ENCODE peak calls at places on chromosome 13, in six cellular contexts. One of them, this sample, is unnamed.

GRCh38 chr13:62524061-62524460 is 1108.4 kb upstream of the PCDH20 start:
- DNase-seq in iPS-NIHi11: no peak
- DNase-seq in stimulated activated CD4-positive, alpha-beta T cell treated with anti-CD3 and anti-CD28 coated beads, Interleukin-15, amount 100 ng/mL, for 1 hour: no peak
- DNase-seq in kidney glomerular epithelial cell: no peak
- DNase-seq in NCI-H1694 treated with DMSO at 0.1 percent for 48 hours: no peak
- DNase-seq in fibroblast of gingiva: no peak
- DNase-seq in this sample: no peak

GRCh38 chr13:26310470-26310869 is 56.5 kb downstream of the CDK8 start:
- DNase-seq in iPS-NIHi11: no peak
- DNase-seq in stimulated activated CD4-positive, alpha-beta T cell treated with anti-CD3 and anti-CD28 coated beads, Interleukin-15, amount 100 ng/mL, for 1 hour: no peak
- DNase-seq in kidney glomerular epithelial cell: no peak
- DNase-seq in NCI-H1694 treated with DMSO at 0.1 percent for 48 hours: no peak
- DNase-seq in fibroblast of gingiva: no peak
- DNase-seq in this sample: no peak

GRCh38 chr13:98405690-98406344 is 171.1 kb downstream of the STK24 start:
- DNase-seq in iPS-NIHi11: no peak
- DNase-seq in stimulated activated CD4-positive, alpha-beta T cell treated with anti-CD3 and anti-CD28 coated beads, Interleukin-15, amount 100 ng/mL, for 1 hour: no peak
- DNase-seq in kidney glomerular epithelial cell: no peak
- DNase-seq in NCI-H1694 treated with DMSO at 0.1 percent for 48 hours: no peak
- DNase-seq in fibroblast of gingiva: no peak
- DNase-seq in this sample: no peak

GRCh38 chr13:43749503-43749902 is 37.3 kb downstream of the ENOX1 start:
- DNase-seq in iPS-NIHi11: no peak
- DNase-seq in stimulated activated CD4-positive, alpha-beta T cell treated with anti-CD3 and anti-CD28 coated beads, Interleukin-15, amount 100 ng/mL, for 1 hour: no peak
- DNase-seq in kidney glomerular epithelial cell: no peak
- DNase-seq in NCI-H1694 treated with DMSO at 0.1 percent for 48 hours: no peak
- DNase-seq in fibroblast of gingiva: no peak
- DNase-seq in this sample: no peak

GRCh38 chr13:48116808-48117207 is 21.9 kb upstream of the MED4 start:
- DNase-seq in iPS-NIHi11: no peak
- DNase-seq in stimulated activated CD4-positive, alpha-beta T cell treated with anti-CD3 and anti-CD28 coated beads, Interleukin-15, amount 100 ng/mL, for 1 hour: no peak
- DNase-seq in kidney glomerular epithelial cell: no peak
- DNase-seq in NCI-H1694 treated with DMSO at 0.1 percent for 48 hours: no peak
- DNase-seq in fibroblast of gingiva: no peak
- DNase-seq in this sample: no peak

GRCh38 chr13:108033800-108034707 is 181.3 kb downstream of the LIG4 start:
- DNase-seq in iPS-NIHi11: no peak
- DNase-seq in stimulated activated CD4-positive, alpha-beta T cell treated with anti-CD3 and anti-CD28 coated beads, Interleukin-15, amount 100 ng/mL, for 1 hour: no peak
- DNase-seq in kidney glomerular epithelial cell: peak; percentile 39
- DNase-seq in NCI-H1694 treated with DMSO at 0.1 percent for 48 hours: no peak
- DNase-seq in fibroblast of gingiva: no peak
- DNase-seq in this sample: no peak

GRCh38 chr13:54261856-54262255 is 1233.2 kb downstream of the OLFM4 start:
- DNase-seq in iPS-NIHi11: no peak
- DNase-seq in stimulated activated CD4-positive, alpha-beta T cell treated with anti-CD3 and anti-CD28 coated beads, Interleukin-15, amount 100 ng/mL, for 1 hour: no peak
- DNase-seq in kidney glomerular epithelial cell: no peak
- DNase-seq in NCI-H1694 treated with DMSO at 0.1 percent for 48 hours: no peak
- DNase-seq in fibroblast of gingiva: no peak
- DNase-seq in this sample: no peak

GRCh38 chr13:32164622-32165268 is 133.2 kb downstream of the FRY start:
- DNase-seq in iPS-NIHi11: peak; percentile 75
- DNase-seq in stimulated activated CD4-positive, alpha-beta T cell treated with anti-CD3 and anti-CD28 coated beads, Interleukin-15, amount 100 ng/mL, for 1 hour: no peak
- DNase-seq in kidney glomerular epithelial cell: peak; percentile 71
- DNase-seq in NCI-H1694 treated with DMSO at 0.1 percent for 48 hours: peak; percentile 78
- DNase-seq in fibroblast of gingiva: peak; percentile 31
- DNase-seq in this sample: no peak

GRCh38 chr13:37617162-37617561 is 18.6 kb upstream of the POSTN start:
- DNase-seq in iPS-NIHi11: peak; percentile 10
- DNase-seq in stimulated activated CD4-positive, alpha-beta T cell treated with anti-CD3 and anti-CD28 coated beads, Interleukin-15, amount 100 ng/mL, for 1 hour: no peak
- DNase-seq in kidney glomerular epithelial cell: peak; percentile 91
- DNase-seq in NCI-H1694 treated with DMSO at 0.1 percent for 48 hours: no peak
- DNase-seq in fibroblast of gingiva: peak; percentile 69
- DNase-seq in this sample: no peak

GRCh38 chr13:24086642-24087041 is 73.9 kb upstream of the SPATA13 start:
- DNase-seq in iPS-NIHi11: no peak
- DNase-seq in stimulated activated CD4-positive, alpha-beta T cell treated with anti-CD3 and anti-CD28 coated beads, Interleukin-15, amount 100 ng/mL, for 1 hour: no peak
- DNase-seq in kidney glomerular epithelial cell: no peak
- DNase-seq in NCI-H1694 treated with DMSO at 0.1 percent for 48 hours: no peak
- DNase-seq in fibroblast of gingiva: no peak
- DNase-seq in this sample: no peak

GRCh38 chr13:25319781-25320180 is 18.4 kb downstream of the NUP58 start:
- DNase-seq in iPS-NIHi11: no peak
- DNase-seq in stimulated activated CD4-positive, alpha-beta T cell treated with anti-CD3 and anti-CD28 coated beads, Interleukin-15, amount 100 ng/mL, for 1 hour: no peak
- DNase-seq in kidney glomerular epithelial cell: no peak
- DNase-seq in NCI-H1694 treated with DMSO at 0.1 percent for 48 hours: no peak
- DNase-seq in fibroblast of gingiva: peak; percentile 43
- DNase-seq in this sample: no peak

GRCh38 chr13:102591988-102592781 is 4.6 kb upstream of the TPP2 start:
- DNase-seq in iPS-NIHi11: peak; percentile 54
- DNase-seq in stimulated activated CD4-positive, alpha-beta T cell treated with anti-CD3 and anti-CD28 coated beads, Interleukin-15, amount 100 ng/mL, for 1 hour: peak; percentile 48
- DNase-seq in kidney glomerular epithelial cell: peak; percentile 10
- DNase-seq in NCI-H1694 treated with DMSO at 0.1 percent for 48 hours: peak; percentile 94
- DNase-seq in fibroblast of gingiva: peak; percentile 76
- DNase-seq in this sample: peak; percentile 87

GRCh38 chr13:66665991-66666390 is 564.1 kb downstream of the PCDH9 start:
- DNase-seq in iPS-NIHi11: peak; percentile 48
- DNase-seq in stimulated activated CD4-positive, alpha-beta T cell treated with anti-CD3 and anti-CD28 coated beads, Interleukin-15, amount 100 ng/mL, for 1 hour: no peak
- DNase-seq in kidney glomerular epithelial cell: peak; percentile 98
- DNase-seq in NCI-H1694 treated with DMSO at 0.1 percent for 48 hours: peak; percentile 68
- DNase-seq in fibroblast of gingiva: peak; percentile 94
- DNase-seq in this sample: no peak

GRCh38 chr13:30696278-30697176 is 38.8 kb upstream of the ALOX5AP start:
- DNase-seq in iPS-NIHi11: no peak
- DNase-seq in stimulated activated CD4-positive, alpha-beta T cell treated with anti-CD3 and anti-CD28 coated beads, Interleukin-15, amount 100 ng/mL, for 1 hour: no peak
- DNase-seq in kidney glomerular epithelial cell: peak; percentile 26
- DNase-seq in NCI-H1694 treated with DMSO at 0.1 percent for 48 hours: no peak
- DNase-seq in fibroblast of gingiva: no peak
- DNase-seq in this sample: peak; percentile 69

GRCh38 chr13:113451951-113452421 is 1.3 kb downstream of the ADPRHL1 start:
- DNase-seq in iPS-NIHi11: no peak
- DNase-seq in stimulated activated CD4-positive, alpha-beta T cell treated with anti-CD3 and anti-CD28 coated beads, Interleukin-15, amount 100 ng/mL, for 1 hour: no peak
- DNase-seq in kidney glomerular epithelial cell: no peak
- DNase-seq in NCI-H1694 treated with DMSO at 0.1 percent for 48 hours: no peak
- DNase-seq in fibroblast of gingiva: no peak
- DNase-seq in this sample: peak; percentile 80

GRCh38 chr13:48808689-48809088 is 155.0 kb downstream of the CYSLTR2 start:
- DNase-seq in iPS-NIHi11: no peak
- DNase-seq in stimulated activated CD4-positive, alpha-beta T cell treated with anti-CD3 and anti-CD28 coated beads, Interleukin-15, amount 100 ng/mL, for 1 hour: no peak
- DNase-seq in kidney glomerular epithelial cell: peak; percentile 16
- DNase-seq in NCI-H1694 treated with DMSO at 0.1 percent for 48 hours: no peak
- DNase-seq in fibroblast of gingiva: peak; percentile 15
- DNase-seq in this sample: no peak

GRCh38 chr13:27293873-27294515 is 23.4 kb downstream of the RASL11A start:
- DNase-seq in iPS-NIHi11: no peak
- DNase-seq in stimulated activated CD4-positive, alpha-beta T cell treated with anti-CD3 and anti-CD28 coated beads, Interleukin-15, amount 100 ng/mL, for 1 hour: no peak
- DNase-seq in kidney glomerular epithelial cell: no peak
- DNase-seq in NCI-H1694 treated with DMSO at 0.1 percent for 48 hours: no peak
- DNase-seq in fibroblast of gingiva: no peak
- DNase-seq in this sample: no peak

GRCh38 chr13:46341112-46341711 is 45.8 kb downstream of the RUBCNL start:
- DNase-seq in iPS-NIHi11: no peak
- DNase-seq in stimulated activated CD4-positive, alpha-beta T cell treated with anti-CD3 and anti-CD28 coated beads, Interleukin-15, amount 100 ng/mL, for 1 hour: no peak
- DNase-seq in kidney glomerular epithelial cell: peak; percentile 72
- DNase-seq in NCI-H1694 treated with DMSO at 0.1 percent for 48 hours: no peak
- DNase-seq in fibroblast of gingiva: peak; percentile 67
- DNase-seq in this sample: no peak

GRCh38 chr13:106561551-106562170 is 6.3 kb downstream of the ARGLU1 start:
- DNase-seq in iPS-NIHi11: no peak
- DNase-seq in stimulated activated CD4-positive, alpha-beta T cell treated with anti-CD3 and anti-CD28 coated beads, Interleukin-15, amount 100 ng/mL, for 1 hour: no peak
- DNase-seq in kidney glomerular epithelial cell: peak; percentile 20
- DNase-seq in NCI-H1694 treated with DMSO at 0.1 percent for 48 hours: no peak
- DNase-seq in fibroblast of gingiva: no peak
- DNase-seq in this sample: no peak

GRCh38 chr13:28409648-28410047 is 85.3 kb downstream of the FLT1 start:
- DNase-seq in iPS-NIHi11: no peak
- DNase-seq in stimulated activated CD4-positive, alpha-beta T cell treated with anti-CD3 and anti-CD28 coated beads, Interleukin-15, amount 100 ng/mL, for 1 hour: no peak
- DNase-seq in kidney glomerular epithelial cell: no peak
- DNase-seq in NCI-H1694 treated with DMSO at 0.1 percent for 48 hours: no peak
- DNase-seq in fibroblast of gingiva: peak; percentile 49
- DNase-seq in this sample: no peak

GRCh38 chr13:32427852-32428580 is at the start of gene N4BP2L1:
- DNase-seq in iPS-NIHi11: peak; percentile 75
- DNase-seq in stimulated activated CD4-positive, alpha-beta T cell treated with anti-CD3 and anti-CD28 coated beads, Interleukin-15, amount 100 ng/mL, for 1 hour: peak; percentile 70
- DNase-seq in kidney glomerular epithelial cell: peak; percentile 49
- DNase-seq in NCI-H1694 treated with DMSO at 0.1 percent for 48 hours: peak; percentile 20
- DNase-seq in fibroblast of gingiva: peak; percentile 10
- DNase-seq in this sample: peak; percentile 78

GRCh38 chr13:35953537-35954206 is 177.5 kb downstream of the DCLK1 start:
- DNase-seq in iPS-NIHi11: peak; percentile 73
- DNase-seq in stimulated activated CD4-positive, alpha-beta T cell treated with anti-CD3 and anti-CD28 coated beads, Interleukin-15, amount 100 ng/mL, for 1 hour: no peak
- DNase-seq in kidney glomerular epithelial cell: peak; percentile 87
- DNase-seq in NCI-H1694 treated with DMSO at 0.1 percent for 48 hours: peak; percentile 98
- DNase-seq in fibroblast of gingiva: peak; percentile 97
- DNase-seq in this sample: peak; percentile 78

GRCh38 chr13:33228645-33229445 is 56.7 kb downstream of the STARD13 start:
- DNase-seq in iPS-NIHi11: peak; percentile 64
- DNase-seq in stimulated activated CD4-positive, alpha-beta T cell treated with anti-CD3 and anti-CD28 coated beads, Interleukin-15, amount 100 ng/mL, for 1 hour: no peak
- DNase-seq in kidney glomerular epithelial cell: peak; percentile 53
- DNase-seq in NCI-H1694 treated with DMSO at 0.1 percent for 48 hours: peak; percentile 43
- DNase-seq in fibroblast of gingiva: peak; percentile 88
- DNase-seq in this sample: no peak

GRCh38 chr13:42899266-42899665 is 92.8 kb downstream of the EPSTI1 start:
- DNase-seq in iPS-NIHi11: no peak
- DNase-seq in stimulated activated CD4-positive, alpha-beta T cell treated with anti-CD3 and anti-CD28 coated beads, Interleukin-15, amount 100 ng/mL, for 1 hour: no peak
- DNase-seq in kidney glomerular epithelial cell: no peak
- DNase-seq in NCI-H1694 treated with DMSO at 0.1 percent for 48 hours: no peak
- DNase-seq in fibroblast of gingiva: no peak
- DNase-seq in this sample: no peak

GRCh38 chr13:28204690-28205443 is 66.5 kb downstream of the PAN3 start:
- DNase-seq in iPS-NIHi11: no peak
- DNase-seq in stimulated activated CD4-positive, alpha-beta T cell treated with anti-CD3 and anti-CD28 coated beads, Interleukin-15, amount 100 ng/mL, for 1 hour: no peak
- DNase-seq in kidney glomerular epithelial cell: no peak
- DNase-seq in NCI-H1694 treated with DMSO at 0.1 percent for 48 hours: no peak
- DNase-seq in fibroblast of gingiva: no peak
- DNase-seq in this sample: no peak

GRCh38 chr13:95714142-95714832 is 37.3 kb downstream of the DNAJC3 start:
- DNase-seq in iPS-NIHi11: no peak
- DNase-seq in stimulated activated CD4-positive, alpha-beta T cell treated with anti-CD3 and anti-CD28 coated beads, Interleukin-15, amount 100 ng/mL, for 1 hour: no peak
- DNase-seq in kidney glomerular epithelial cell: peak; percentile 48
- DNase-seq in NCI-H1694 treated with DMSO at 0.1 percent for 48 hours: no peak
- DNase-seq in fibroblast of gingiva: peak; percentile 88
- DNase-seq in this sample: no peak

GRCh38 chr13:108787709-108788394 is 158.4 kb downstream of the MYO16 start:
- DNase-seq in iPS-NIHi11: no peak
- DNase-seq in stimulated activated CD4-positive, alpha-beta T cell treated with anti-CD3 and anti-CD28 coated beads, Interleukin-15, amount 100 ng/mL, for 1 hour: no peak
- DNase-seq in kidney glomerular epithelial cell: no peak
- DNase-seq in NCI-H1694 treated with DMSO at 0.1 percent for 48 hours: peak; percentile 87
- DNase-seq in fibroblast of gingiva: no peak
- DNase-seq in this sample: no peak

This sample was measured in Right ventricle myocardium superior.